ENCODE peak calls at places on chromosomes 2 and 18, in nine cellular contexts. S is testis, K is A549, H is tibial nerve, Y is breast epithelium, W is GM12878, G is IMR-90, D is HCT116, L is heart left ventricle. V is an unnamed sample.
A peak's percentile ranks its signal among the peaks of the same experiment; 100 is the strongest.

GRCh38 chr2:73938761-73939352 is 12.2 kb downstream of the DGUOK start:
- DNase-seq in H (no peak), K (no peak), D (no peak), S (no peak), G (peak; percentile 79), W (no peak), Y (no peak), L (no peak), V (no peak)

GRCh38 chr18:47149457-47150028 is 757 bp downstream of the HDHD2 start:
- DNase-seq in S (peak; percentile 18), W (no peak), L (no peak), H (no peak), K (no peak), D (no peak), G (peak; percentile 2), Y (no peak), V (no peak)

GRCh38 chr2:51120754-51121280 is 88.9 kb upstream of the NRXN1 start:
- DNase-seq in S (no peak), D (no peak), Y (no peak), L (no peak), G (peak; percentile 10), W (no peak), H (no peak), K (no peak), V (no peak)

GRCh38 chr2:21078296-21078695 is 34.4 kb upstream of the APOB start:
- DNase-seq in L (no peak), K (no peak), W (no peak), Y (no peak), D (no peak), H (no peak), S (no peak), G (no peak), V (no peak)

GRCh38 chr2:237025090-237025865 is 60.4 kb upstream of the COPS8 start:
- DNase-seq in Y (no peak), G (peak; percentile 90), K (peak; percentile 36), D (peak; percentile 37), L (no peak), S (no peak), W (no peak), H (peak; percentile 21), V (peak; percentile 73)

GRCh38 chr2:158321264-158321663 is 135.3 kb downstream of the CCDC148 start:
- DNase-seq in G (peak; percentile 45), S (no peak), Y (no peak), L (no peak), H (no peak), D (peak; percentile 4), K (no peak), W (no peak), V (no peak)

GRCh38 chr2:39730685-39731302 is 48.3 kb downstream of the THUMPD2 start:
- DNase-seq in H (no peak), L (no peak), D (peak; percentile 10), K (peak; percentile 25), Y (no peak), G (peak; percentile 35), S (no peak), W (no peak), V (no peak)

GRCh38 chr18:58565021-58565420 is 63.9 kb downstream of the ALPK2 start:
- DNase-seq in H (no peak), D (no peak), S (no peak), L (no peak), W (peak; percentile 74), Y (no peak), K (no peak), G (no peak), V (no peak)

GRCh38 chr18:11980148-11980554 is 1.2 kb upstream of the IMPA2 start:
- DNase-seq in L (no peak), Y (no peak), W (no peak), K (peak; percentile 20), S (no peak), G (peak; percentile 13), H (no peak), D (no peak), V (no peak)

GRCh38 chr18:11982981-11983380 is 1.7 kb downstream of the IMPA2 start:
- DNase-seq in W (no peak), K (no peak), Y (no peak), S (no peak), D (no peak), H (no peak), G (no peak), L (no peak), V (no peak)

GRCh38 chr18:11981383-11981632 is at the start of gene IMPA2:
- DNase-seq in S (no peak), Y (no peak), K (no peak), G (no peak), L (no peak), H (no peak), D (no peak), W (no peak), V (no peak)

GRCh38 chr18:11981633-11982366 is 493 bp downstream of the IMPA2 start:
- DNase-seq in Y (no peak), W (no peak), K (peak; percentile 35), L (peak; percentile 45), D (no peak), S (peak; percentile 38), H (no peak), G (peak; percentile 19), V (peak; percentile 66)

DNA sequence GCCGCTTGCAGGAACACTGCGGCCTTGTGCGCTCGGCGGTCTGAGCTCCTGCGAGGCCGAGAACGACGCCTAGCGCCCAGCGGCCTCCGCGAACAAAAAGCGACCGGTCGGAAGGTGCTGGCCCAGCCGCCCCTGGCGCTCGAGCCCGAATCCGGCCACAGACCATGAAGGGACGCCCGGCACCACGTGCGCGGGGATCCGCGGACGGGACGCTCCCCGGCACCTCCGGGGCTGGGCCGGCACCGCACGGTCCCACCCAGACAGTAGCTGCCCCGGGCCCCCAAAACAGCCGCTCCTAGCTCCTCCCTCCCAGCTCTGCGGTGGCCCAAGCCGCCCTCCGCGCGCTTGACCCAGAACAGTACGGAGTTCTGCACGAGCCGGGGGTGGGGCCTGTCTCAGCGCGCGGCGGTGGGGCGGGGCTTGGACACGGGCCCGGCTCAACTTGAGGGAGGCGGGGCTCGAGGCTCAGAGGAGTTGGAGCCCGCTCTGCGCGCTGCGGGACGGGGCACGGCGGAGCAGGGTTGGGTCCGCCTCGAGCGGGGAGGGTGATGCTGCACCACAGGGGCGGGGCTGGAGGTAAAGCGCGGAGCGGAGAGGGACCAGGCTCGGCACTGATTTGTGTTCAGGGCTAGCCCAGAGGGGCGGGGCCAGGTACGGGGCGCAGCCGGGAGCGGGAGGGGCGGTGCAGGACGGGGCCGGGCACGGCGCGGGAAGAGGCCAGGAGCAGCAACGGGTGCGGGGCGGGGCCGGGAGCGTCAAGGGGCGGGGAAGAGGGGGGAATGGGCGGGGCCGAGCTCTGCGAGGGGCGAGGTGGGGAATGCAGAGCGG is 538 bp upstream of the IMPA2 start:
- DNase-seq in S (peak; percentile 97), W (peak; percentile 82), G (peak; percentile 96), K (peak; percentile 87), H (peak; percentile 95), L (peak; percentile 99), Y (peak; percentile 98), D (peak; percentile 93), V (peak; percentile 99)
- TF ChIP-seq POLR2A in S (no peak), W (peak; percentile 67), G (peak; percentile 69), K (peak; percentile 67), H (peak; percentile 83), L (peak; percentile 96), Y (peak; percentile 59), D (peak; percentile 26), V (peak; percentile 90)

GRCh38 chr2:65354773-65355172 is 77.6 kb downstream of the SPRED2 start:
- DNase-seq in S (no peak), D (no peak), G (no peak), H (no peak), L (no peak), W (no peak), Y (no peak), K (no peak), V (no peak)
- H3K4me3 ChIP-seq in S (no peak overlapping the region), D (no peak overlapping the region), G (no peak overlapping the region), H (no peak overlapping the region), L (no peak overlapping the region), W (no peak overlapping the region), Y (no peak overlapping the region), K (no peak overlapping the region), V (no peak overlapping the region)

DNA sequence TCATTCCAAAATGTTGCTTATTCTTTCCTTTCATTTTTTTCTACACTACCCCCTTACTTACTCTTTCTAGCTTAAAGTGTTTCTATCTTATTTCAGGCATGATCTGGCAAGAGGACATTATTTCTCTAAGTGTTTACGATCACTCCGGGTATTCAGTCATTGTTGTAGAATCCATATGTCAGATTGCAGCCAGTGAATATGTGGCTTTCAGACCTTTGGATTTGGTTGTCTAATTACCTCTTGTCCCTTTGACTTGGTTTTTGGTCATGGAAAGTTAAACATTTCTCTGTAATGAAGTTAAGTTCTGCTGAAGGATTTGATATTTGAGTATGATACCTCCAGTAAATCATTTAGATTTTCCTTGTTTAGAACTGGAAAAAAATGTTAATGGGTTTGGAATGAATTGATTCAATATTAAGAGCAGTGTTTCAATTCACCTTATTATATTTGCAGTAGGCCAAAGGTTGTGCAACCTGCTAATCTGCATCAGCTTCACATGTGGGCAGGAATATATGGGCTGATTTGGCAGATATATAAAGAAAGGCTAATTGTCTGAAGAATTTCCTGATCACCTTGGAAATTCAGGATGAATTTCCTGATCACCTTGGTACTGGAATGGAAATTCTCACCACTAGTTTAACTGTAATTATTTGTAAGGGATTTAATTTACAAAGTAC is 154.9 kb downstream of the PRPF40A start:
- DNase-seq in L (no peak), H (no peak), S (no peak), Y (no peak), G (no peak), D (no peak), K (no peak), W (no peak), V (no peak)
- H3K27ac ChIP-seq in L (no peak overlapping the region), H (no peak overlapping the region), S (no peak overlapping the region), Y (no peak overlapping the region), G (no peak overlapping the region), D (no peak overlapping the region), K (no peak overlapping the region), W (no peak overlapping the region), V (no peak overlapping the region)

GRCh38 chr18:77210249-77210648 is 39.4 kb upstream of the GALR1 start:
- DNase-seq in S (no peak), D (no peak), L (no peak), Y (no peak), K (no peak), W (no peak), H (no peak), G (no peak), V (no peak)
- TF ChIP-seq POLR2A in S (no peak), D (no peak), L (no peak), Y (no peak), K (no peak), W (no peak), H (no peak), G (no peak), V (no peak)

GRCh38 chr18:37861981-37862380 is 296.4 kb upstream of the CELF4 start:
- DNase-seq in W (no peak), D (no peak), H (no peak), K (no peak), Y (no peak), S (no peak), G (no peak), L (no peak), V (no peak)
- H3K4me3 ChIP-seq in W (no peak overlapping the region), D (no peak overlapping the region), H (no peak overlapping the region), K (no peak overlapping the region), Y (no peak overlapping the region), S (no peak overlapping the region), G (no peak overlapping the region), L (no peak overlapping the region), V (no peak overlapping the region)